ENCODE peak calls at places on chromosomes 13 and 19, in six cellular contexts. H is A549, E is GM12878, X is upper lobe of left lung, M is HepG2, S is K562. C is an unnamed sample.

GRCh38 chr19:18931316-18932162 is 9.5 kb downstream of the HOMER3 start:
- ATAC-seq in H (peak), M (peak), E (no peak), S (no peak), X (no peak), C (no peak)

GRCh38 chr13:31947105-31947504 is 84.5 kb upstream of the FRY start:
- ATAC-seq in X (no peak), S (no peak), E (no peak), H (no peak), M (no peak), C (no peak)

GRCh38 chr19:38155453-38155852 is 68.6 kb downstream of the DPF1 start:
- ATAC-seq in M (no peak), S (peak), H (peak), E (no peak), X (no peak), C (no peak)

GRCh38 chr19:35740108-35740422 is 2.2 kb downstream of the IGFLR1 start:
- ATAC-seq in H (peak), E (peak), X (no peak), M (no peak), S (peak), C (no peak)

GRCh38 chr19:18107235-18108083 is 9.9 kb downstream of the MAST3 start:
- ATAC-seq in S (no peak), M (no peak), H (no peak), E (no peak), X (no peak), C (no peak)

GRCh38 chr13:45335397-45336024 is 5.5 kb downstream of the TPT1 start:
- ATAC-seq in H (no peak), S (peak), X (no peak), M (peak), E (peak), C (no peak)

GRCh38 chr13:71865858-71866172 is 1.2 kb downstream of the DACH1 start:
- ATAC-seq in S (no peak), E (no peak), H (peak), X (no peak), M (peak), C (peak)

GRCh38 chr19:38701455-38702063 is 42.7 kb downstream of the CAPN12 start:
- ATAC-seq in H (peak), X (no peak), E (no peak), M (peak), S (no peak), C (peak)

GRCh38 chr13:44189085-44189484 is 184.5 kb upstream of the SERP2 start:
- ATAC-seq in S (no peak), X (no peak), M (no peak), H (no peak), E (no peak), C (no peak)

GRCh38 chr13:20955496-20955895 is 53.0 kb upstream of the XPO4 start:
- ATAC-seq in X (no peak), M (no peak), H (no peak), E (no peak), S (no peak), C (no peak)

GRCh38 chr13:20953245-20953931 is 50.8 kb upstream of the XPO4 start:
- ATAC-seq in E (no peak), M (peak), S (no peak), X (no peak), H (no peak), C (no peak)

DNA sequence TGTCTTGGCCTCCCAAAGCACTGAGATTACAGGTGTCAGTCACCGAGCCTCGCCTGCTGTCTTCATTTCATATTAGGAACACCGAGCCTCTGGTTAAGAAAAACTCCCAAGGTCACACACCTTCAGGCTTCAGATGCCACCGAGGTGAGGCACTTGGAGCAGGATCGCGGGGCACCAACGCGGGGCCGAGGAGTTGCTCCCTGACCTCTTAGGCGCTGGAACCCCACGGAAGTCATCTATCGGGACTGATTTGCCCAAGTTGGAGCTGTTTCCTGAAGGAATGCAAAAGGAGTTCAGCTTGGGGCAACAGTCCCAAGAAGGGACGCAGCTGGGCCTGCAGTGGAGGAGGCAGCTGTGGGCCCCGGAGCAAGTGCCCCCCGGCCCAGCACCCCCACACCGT is 50.3 kb upstream of the XPO4 start:
- ATAC-seq in E (no peak), H (no peak), S (no peak), M (no peak), X (no peak), C (no peak)
- TF ChIP-seq EP300 in E (no peak), H (no peak), S (no peak), M (no peak), X (no peak), C (no peak)

DNA sequence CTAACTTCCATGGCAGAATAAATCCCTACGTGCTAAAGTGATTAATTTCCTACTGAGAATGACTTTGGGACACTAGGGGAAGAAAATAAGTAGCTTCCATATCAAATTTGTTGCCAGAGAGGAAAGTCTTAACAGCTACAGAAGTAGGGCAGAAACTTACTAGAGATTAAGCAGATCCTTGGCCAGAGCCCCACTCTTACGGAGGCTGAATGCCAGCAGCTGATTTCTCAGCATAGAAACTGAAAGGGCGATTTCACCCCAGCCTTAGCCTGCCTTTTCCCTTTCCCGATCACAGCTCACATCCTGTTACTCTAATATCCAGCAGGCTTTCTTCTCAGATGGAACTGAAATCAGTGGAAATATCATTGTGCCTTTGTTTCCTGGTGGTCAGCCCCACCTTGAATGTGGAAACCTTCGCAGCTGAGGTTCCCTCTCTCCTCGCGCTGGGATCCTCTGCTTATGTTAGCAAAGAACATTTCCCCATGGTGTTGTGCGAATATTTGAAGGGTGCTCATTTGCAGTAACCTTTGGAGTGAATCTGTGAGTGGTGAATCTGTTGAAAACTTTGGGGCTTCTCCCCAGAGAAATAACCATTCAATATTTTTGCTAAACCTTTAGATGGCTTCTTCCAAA is 8.4 kb downstream of the FAM124A start:
- ATAC-seq in S (no peak), X (no peak), M (no peak), H (no peak), E (no peak), C (peak)
- TF ChIP-seq EP300 in S (no peak), X (no peak), M (no peak), H (no peak), E (no peak), C (no peak)

GRCh38 chr13:20221772-20222171 is 10.3 kb downstream of the GJB6 start:
- ATAC-seq in E (no peak), X (no peak), S (no peak), M (no peak), H (no peak), C (no peak)
- TF ChIP-seq EP300 in E (no peak), X (peak), S (no peak), M (no peak), H (no peak), C (no peak)

GRCh38 chr13:84265365-84265764 is 383.1 kb upstream of the SLITRK1 start:
- ATAC-seq in X (no peak), S (no peak), H (no peak), M (no peak), E (no peak), C (no peak)
- TF ChIP-seq EP300 in X (no peak), S (no peak), H (no peak), M (no peak), E (no peak), C (no peak)

GRCh38 chr19:4123615-4124568 is at the start of gene MAP2K2:
- ATAC-seq in S (peak), X (peak), H (peak), E (peak), M (peak), C (peak)
- TF ChIP-seq EP300 in S (no peak), X (no peak), H (no peak), E (no peak), M (no peak), C (no peak)

GRCh38 chr13:48004201-48004600 is 3.1 kb upstream of the SUCLA2 start:
- ATAC-seq in M (no peak), X (no peak), H (no peak), S (no peak), E (no peak), C (no peak)

GRCh38 chr13:47999973-48000372 is 1.1 kb downstream of the SUCLA2 start:
- ATAC-seq in S (no peak), E (no peak), M (no peak), X (no peak), H (no peak), C (no peak)

GRCh38 chr13:48000559-48001126 is 430 bp downstream of the SUCLA2 start:
- ATAC-seq in S (peak), X (peak), H (peak), M (peak), E (peak), C (peak)

GRCh38 chr13:47997384-47997783 is 3.7 kb downstream of the SUCLA2 start:
- ATAC-seq in S (no peak), E (no peak), M (no peak), X (no peak), H (no peak), C (no peak)

GRCh38 chr13:48001127-48001881 is at the start of gene SUCLA2:
- ATAC-seq in S (peak), X (peak), M (peak), E (peak), H (peak), C (peak)
- TF ChIP-seq EP300 in S (no peak), X (no peak), M (no peak), E (no peak), H (no peak), C (no peak)

GRCh38 chr19:11848594-11849263 is at the start of gene ZNF439:
- ATAC-seq in H (no peak), E (peak), S (peak), X (peak), M (peak), C (peak)
- TF ChIP-seq EP300 in H (no peak), E (no peak), S (no peak), X (no peak), M (no peak), C (no peak)